ENCODE peak calls at places on chromosomes 7 and 10, in seven cellular contexts. V, I, R, F, K, A and Z are unnamed samples.

GRCh38 chr7:112995091-112995824 is 91.4 kb downstream of the GPR85 start:
- DNase-seq in V (no peak), I (peak), R (no peak), F (no peak), K (no peak), A (peak), Z (peak)

GRCh38 chr10:97416565-97416964 is 9.4 kb upstream of the PGAM1 start:
- DNase-seq in V (no peak), I (no peak), R (no peak), F (no peak), K (no peak), A (no peak), Z (no peak)

GRCh38 chr10:130025811-130026510 is 61.9 kb upstream of the EBF3 start:
- DNase-seq in V (no peak), I (no peak), R (no peak), F (no peak), K (no peak), A (no peak), Z (no peak)

GRCh38 chr7:16942929-16943509 is 61.2 kb upstream of the AGR3 start:
- DNase-seq in V (no peak), I (no peak), R (no peak), F (no peak), K (no peak), A (no peak), Z (no peak)

GRCh38 chr10:124748953-124749645 is 4.9 kb upstream of the FAM53B start:
- DNase-seq in V (no peak), I (no peak), R (no peak), F (no peak), K (no peak), A (no peak), Z (no peak)

GRCh38 chr10:4586756-4587155 is 239.3 kb upstream of the AKR1E2 start:
- DNase-seq in V (no peak), I (no peak), R (no peak), F (no peak), K (no peak), A (peak), Z (no peak)

GRCh38 chr7:70727861-70728260 is 404.1 kb upstream of the GALNT17 start:
- DNase-seq in V (no peak), I (no peak), R (no peak), F (no peak), K (no peak), A (no peak), Z (no peak)

GRCh38 chr7:1421020-1421790 is 38.1 kb downstream of the MICALL2 start:
- DNase-seq in V (no peak), I (no peak), R (no peak), F (no peak), K (no peak), A (no peak), Z (no peak)

GRCh38 chr10:97709746-97710078 is 3.8 kb upstream of the MARVELD1 start:
- DNase-seq in V (no peak), I (no peak), R (no peak), F (no peak), K (no peak), A (no peak), Z (no peak)

GRCh38 chr10:111989136-111990050 is 194.2 kb downstream of the GPAM start:
- DNase-seq in V (no peak), I (no peak), R (no peak), F (no peak), K (no peak), A (no peak), Z (no peak)

GRCh38 chr10:43965033-43965917 is 316.6 kb upstream of the ZNF32 start:
- DNase-seq in V (no peak), I (no peak), R (peak), F (no peak), K (no peak), A (peak), Z (peak)

GRCh38 chr10:102613761-102614160 is 30.5 kb upstream of the TRIM8 start:
- DNase-seq in V (no peak), I (no peak), R (no peak), F (no peak), K (no peak), A (peak), Z (no peak)

GRCh38 chr7:69739182-69739581 is 140.9 kb downstream of the AUTS2 start:
- DNase-seq in V (no peak), I (no peak), R (peak), F (no peak), K (peak), A (no peak), Z (peak)

GRCh38 chr7:146216371-146217041 is 99.9 kb downstream of the CNTNAP2 start:
- DNase-seq in V (no peak), I (no peak), R (no peak), F (no peak), K (no peak), A (no peak), Z (no peak)

GRCh38 chr10:83274088-83274487 is 865.2 kb upstream of the GHITM start:
- DNase-seq in V (no peak), I (no peak), R (no peak), F (no peak), K (no peak), A (no peak), Z (no peak)

GRCh38 chr10:123642697-123643096 is 23.5 kb upstream of the GPR26 start:
- DNase-seq in V (no peak), I (no peak), R (no peak), F (peak), K (no peak), A (no peak), Z (no peak)

GRCh38 chr10:83724471-83725241 is 414.7 kb upstream of the GHITM start:
- DNase-seq in V (peak), I (no peak), R (no peak), F (no peak), K (peak), A (no peak), Z (no peak)

GRCh38 chr7:988426-988911 is 5.5 kb downstream of the CYP2W1 start:
- DNase-seq in V (no peak), I (no peak), R (no peak), F (no peak), K (peak), A (peak), Z (no peak)

GRCh38 chr7:929311-929711 is 25.2 kb downstream of the ADAP1 start:
- DNase-seq in V (no peak), I (no peak), R (no peak), F (no peak), K (no peak), A (peak), Z (no peak)

GRCh38 chr7:114502454-114503254 is 88.0 kb downstream of the FOXP2 start:
- DNase-seq in V (no peak), I (no peak), R (no peak), F (no peak), K (no peak), A (peak), Z (no peak)

GRCh38 chr10:31936933-31937332 is 8.3 kb upstream of the ARHGAP12 start:
- DNase-seq in V (no peak), I (no peak), R (no peak), F (no peak), K (no peak), A (peak), Z (no peak)

GRCh38 chr10:132605390-132605789 is 67.8 kb downstream of the INPP5A start:
- DNase-seq in V (no peak), I (no peak), R (no peak), F (no peak), K (peak), A (no peak), Z (no peak)

GRCh38 chr7:65981965-65982792 is at the start of gene GUSB:
- DNase-seq in V (peak), I (peak), R (peak), F (peak), K (peak), A (peak), Z (peak)

GRCh38 chr7:73717991-73718405 is 1.5 kb downstream of the STX1A start:
- DNase-seq in V (no peak), I (peak), R (no peak), F (no peak), K (no peak), A (peak), Z (peak)

GRCh38 chr7:125563557-125563956 is 633.9 kb upstream of the POT1 start:
- DNase-seq in V (no peak), I (no peak), R (no peak), F (no peak), K (no peak), A (no peak), Z (no peak)

GRCh38 chr7:48087349-48087748 is 1.7 kb upstream of the UPP1 start:
- DNase-seq in V (no peak), I (peak), R (no peak), F (no peak), K (no peak), A (peak), Z (no peak)

GRCh38 chr7:73899731-73900142 is 38.8 kb downstream of the TMEM270 start:
- DNase-seq in V (no peak), I (peak), R (no peak), F (no peak), K (no peak), A (peak), Z (peak)

GRCh38 chr10:71998840-71999194 is 34.6 kb downstream of the CHST3 start:
- DNase-seq in V (no peak), I (peak), R (no peak), F (no peak), K (no peak), A (peak), Z (peak)

GRCh38 chr7:24435002-24435401 is 138.2 kb upstream of the PALS2 start:
- DNase-seq in V (no peak), I (no peak), R (no peak), F (no peak), K (no peak), A (no peak), Z (no peak)

GRCh38 chr7:130936202-130936931 is 202.4 kb upstream of the KLF14 start:
- DNase-seq in V (no peak), I (no peak), R (no peak), F (no peak), K (no peak), A (no peak), Z (no peak)

GRCh38 chr7:125118444-125118843 is 188.8 kb upstream of the POT1 start:
- DNase-seq in V (no peak), I (no peak), R (no peak), F (no peak), K (no peak), A (no peak), Z (no peak)

GRCh38 chr7:144018065-144018464 is 17.9 kb downstream of the OR6B1 start:
- DNase-seq in V (no peak), I (no peak), R (no peak), F (no peak), K (no peak), A (no peak), Z (no peak)

GRCh38 chr10:101772895-101773761 is 2.8 kb downstream of the FGF8 start:
- DNase-seq in V (no peak), I (no peak), R (no peak), F (no peak), K (no peak), A (no peak), Z (no peak)

GRCh38 chr7:108454674-108455523 is 1.3 kb downstream of the NRCAM start:
- DNase-seq in V (peak), I (no peak), R (peak), F (peak), K (peak), A (peak), Z (no peak)

GRCh38 chr10:113825791-113826190 is 28.1 kb downstream of the DCLRE1A start:
- DNase-seq in V (no peak), I (no peak), R (no peak), F (no peak), K (no peak), A (no peak), Z (no peak)